ENCODE peak calls at places on chromosomes 3 and 15, in five cellular contexts. One of them, this sample, is unnamed.

GRCh38 chr3:115018694-115019093 is 128.4 kb downstream of the ZBTB20 start:
- ATAC-seq in upper lobe of left lung: no peak
- ATAC-seq in HepG2: no peak
- ATAC-seq in K562: no peak
- ATAC-seq in GM12878: no peak
- ATAC-seq in this sample: peak; percentile 75

GRCh38 chr3:13063225-13063624 is 10.0 kb downstream of the IQSEC1 start:
- ATAC-seq in upper lobe of left lung: no peak
- ATAC-seq in HepG2: no peak
- ATAC-seq in K562: no peak
- ATAC-seq in GM12878: no peak
- ATAC-seq in this sample: no peak

GRCh38 chr3:48367201-48367600 is 4.8 kb upstream of the FBXW12 start:
- ATAC-seq in upper lobe of left lung: no peak
- ATAC-seq in HepG2: peak; percentile 45
- ATAC-seq in K562: peak; percentile 90
- ATAC-seq in GM12878: no peak
- ATAC-seq in this sample: no peak

GRCh38 chr3:164486150-164486549 is 592.1 kb downstream of the SI start:
- ATAC-seq in upper lobe of left lung: no peak
- ATAC-seq in HepG2: no peak
- ATAC-seq in K562: no peak
- ATAC-seq in GM12878: no peak
- ATAC-seq in this sample: peak; percentile 77

GRCh38 chr15:26901036-26901435 is 34.2 kb downstream of the GABRA5 start:
- ATAC-seq in upper lobe of left lung: no peak
- ATAC-seq in HepG2: no peak
- ATAC-seq in K562: no peak
- ATAC-seq in GM12878: no peak
- ATAC-seq in this sample: no peak

GRCh38 chr3:9067352-9067975 is 104.2 kb upstream of the RAD18 start:
- ATAC-seq in upper lobe of left lung: peak; percentile 59
- ATAC-seq in HepG2: peak; percentile 86
- ATAC-seq in K562: peak; percentile 94
- ATAC-seq in GM12878: peak; percentile 92
- ATAC-seq in this sample: peak; percentile 65

GRCh38 chr3:71022552-71023335 is 560.8 kb downstream of the FOXP1 start:
- ATAC-seq in upper lobe of left lung: no peak
- ATAC-seq in HepG2: peak; percentile 50
- ATAC-seq in K562: no peak
- ATAC-seq in GM12878: no peak
- ATAC-seq in this sample: no peak

GRCh38 chr3:98893740-98894139 is 7.8 kb downstream of the DCBLD2 start:
- ATAC-seq in upper lobe of left lung: no peak
- ATAC-seq in HepG2: no peak
- ATAC-seq in K562: peak; percentile 59
- ATAC-seq in GM12878: no peak
- ATAC-seq in this sample: no peak

GRCh38 chr15:85604194-85604593 is 190.5 kb downstream of the KLHL25 start:
- ATAC-seq in upper lobe of left lung: no peak
- ATAC-seq in HepG2: no peak
- ATAC-seq in K562: no peak
- ATAC-seq in GM12878: no peak
- ATAC-seq in this sample: no peak

GRCh38 chr15:94125698-94126097 is 105.7 kb upstream of the MCTP2 start:
- ATAC-seq in upper lobe of left lung: no peak
- ATAC-seq in HepG2: no peak
- ATAC-seq in K562: no peak
- ATAC-seq in GM12878: no peak
- ATAC-seq in this sample: no peak

GRCh38 chr3:188345223-188345622 is 191.3 kb downstream of the LPP start:
- ATAC-seq in upper lobe of left lung: no peak
- ATAC-seq in HepG2: no peak
- ATAC-seq in K562: no peak
- ATAC-seq in GM12878: no peak
- ATAC-seq in this sample: no peak

GRCh38 chr3:122310361-122310760 is 14.7 kb upstream of the CSTA start:
- ATAC-seq in upper lobe of left lung: no peak
- ATAC-seq in HepG2: no peak
- ATAC-seq in K562: no peak
- ATAC-seq in GM12878: no peak
- ATAC-seq in this sample: no peak

GRCh38 chr15:63474810-63475316 is 29.5 kb upstream of the USP3 start:
- ATAC-seq in upper lobe of left lung: peak; percentile 60
- ATAC-seq in HepG2: peak; percentile 59
- ATAC-seq in K562: peak; percentile 36
- ATAC-seq in GM12878: peak; percentile 80
- ATAC-seq in this sample: peak; percentile 28

GRCh38 chr15:57297163-57297593 is 79.1 kb upstream of the CGNL1 start:
- ATAC-seq in upper lobe of left lung: no peak
- ATAC-seq in HepG2: peak; percentile 20
- ATAC-seq in K562: peak; percentile 40
- ATAC-seq in GM12878: no peak
- ATAC-seq in this sample: no peak

GRCh38 chr3:105856605-105857004 is 12.2 kb downstream of the CBLB start:
- ATAC-seq in upper lobe of left lung: no peak
- ATAC-seq in HepG2: no peak
- ATAC-seq in K562: no peak
- ATAC-seq in GM12878: no peak
- ATAC-seq in this sample: no peak

GRCh38 chr15:28982886-28983285 is 97.1 kb downstream of the APBA2 start:
- ATAC-seq in upper lobe of left lung: no peak
- ATAC-seq in HepG2: no peak
- ATAC-seq in K562: no peak
- ATAC-seq in GM12878: no peak
- ATAC-seq in this sample: no peak

GRCh38 chr3:125512135-125512920 is 7.7 kb downstream of the SNX4 start:
- ATAC-seq in upper lobe of left lung: no peak
- ATAC-seq in HepG2: no peak
- ATAC-seq in K562: peak; percentile 60
- ATAC-seq in GM12878: peak; percentile 74
- ATAC-seq in this sample: no peak

GRCh38 chr3:22318325-22318724 is 567.3 kb upstream of the ZNF385D start:
- ATAC-seq in upper lobe of left lung: no peak
- ATAC-seq in HepG2: no peak
- ATAC-seq in K562: no peak
- ATAC-seq in GM12878: no peak
- ATAC-seq in this sample: no peak

GRCh38 chr3:194671900-194672808 is at the start of gene LSG1:
- ATAC-seq in upper lobe of left lung: peak; percentile 97
- ATAC-seq in HepG2: peak; percentile 93
- ATAC-seq in K562: peak; percentile 98
- ATAC-seq in GM12878: peak; percentile 94
- ATAC-seq in this sample: peak; percentile 97
- TF ChIP-seq EP300 in upper lobe of left lung: peak; percentile 11
- TF ChIP-seq EP300 in HepG2: no peak
- TF ChIP-seq EP300 in K562: peak; percentile 41
- TF ChIP-seq EP300 in GM12878: no peak
- TF ChIP-seq EP300 in this sample: no peak

GRCh38 chr15:66413555-66413954 is 26.8 kb downstream of the MAP2K1 start:
- ATAC-seq in upper lobe of left lung: no peak
- ATAC-seq in HepG2: no peak
- ATAC-seq in K562: no peak
- ATAC-seq in GM12878: no peak
- ATAC-seq in this sample: no peak
- H3K4me1 ChIP-seq in upper lobe of left lung: peaks cover 32% of the 10 kb centered on the region
- H3K4me1 ChIP-seq in HepG2: peaks cover 32% of the 10 kb centered on the region
- H3K4me1 ChIP-seq in K562: peaks cover 8% of the 10 kb centered on the region
- H3K4me1 ChIP-seq in GM12878: peaks cover 28% of the 10 kb centered on the region
- H3K4me1 ChIP-seq in this sample: no peaks in the 10 kb centered on the region

DNA sequence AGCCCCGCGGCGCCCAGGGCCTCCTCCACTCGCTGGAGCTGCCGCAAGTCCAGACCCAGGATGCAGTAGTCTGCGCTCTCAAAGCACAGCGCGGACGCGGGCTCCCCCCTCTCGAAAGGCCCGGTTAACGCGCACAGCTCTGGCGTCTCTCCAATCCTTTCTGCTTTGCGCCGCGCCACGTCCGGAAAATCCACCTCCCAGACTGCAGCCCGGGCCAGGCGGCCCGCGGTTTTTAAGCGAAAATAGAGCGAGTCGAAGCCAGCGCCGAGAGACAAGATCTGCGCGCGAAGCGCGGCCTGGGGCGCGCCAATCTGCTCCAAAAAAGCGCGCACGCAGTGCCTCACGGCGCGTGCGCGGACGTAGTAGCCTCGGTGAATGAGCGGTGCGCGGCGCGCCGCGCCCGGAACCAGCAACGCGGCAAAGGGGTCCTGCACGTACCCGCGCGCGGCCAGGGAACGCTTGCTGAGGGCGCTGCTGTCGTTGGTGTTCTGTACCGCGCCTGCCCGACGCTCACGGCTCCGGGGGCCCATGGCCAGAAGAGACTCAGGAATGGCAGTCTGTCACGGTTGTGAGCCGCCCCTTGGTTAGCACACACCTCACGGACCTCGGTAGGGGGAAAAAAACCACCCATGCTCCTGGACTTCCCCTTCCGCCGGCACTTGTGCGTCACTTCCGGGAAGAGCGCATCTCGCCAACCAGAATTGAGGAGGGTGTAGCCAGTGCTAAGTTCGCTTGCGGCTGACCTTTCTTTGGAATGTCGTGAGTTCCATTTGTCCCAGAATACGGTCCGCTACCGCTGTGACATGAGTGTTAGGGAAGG is at the start of gene LCMT2:
- ATAC-seq in upper lobe of left lung: peak; percentile 97
- ATAC-seq in HepG2: peak; percentile 98
- ATAC-seq in K562: peak; percentile 94
- ATAC-seq in GM12878: peak; percentile 91
- ATAC-seq in this sample: peak; percentile 96
- TF ChIP-seq EP300 in upper lobe of left lung: no peak
- TF ChIP-seq EP300 in HepG2: no peak
- TF ChIP-seq EP300 in K562: no peak
- TF ChIP-seq EP300 in GM12878: no peak
- TF ChIP-seq EP300 in this sample: no peak

DNA sequence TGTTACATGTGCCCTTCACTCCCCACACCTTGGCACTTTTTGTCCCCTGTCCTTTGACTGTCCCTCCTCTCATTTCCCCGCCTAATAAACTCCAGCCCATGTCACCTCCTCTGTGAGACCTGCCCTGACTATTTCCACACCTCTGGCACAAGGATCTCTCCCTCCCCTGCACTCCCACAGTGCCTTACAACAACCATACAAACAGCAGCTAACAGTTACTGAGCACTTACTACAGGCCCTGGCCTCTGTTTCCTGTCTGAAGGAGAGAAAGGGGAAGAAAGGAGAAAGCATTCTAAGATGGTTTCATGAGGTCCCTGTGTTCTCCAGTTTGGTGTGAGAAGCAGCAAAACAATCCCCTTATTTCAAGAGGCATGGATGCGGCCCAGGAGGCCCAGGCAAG is 20.0 kb upstream of the TRH start:
- ATAC-seq in upper lobe of left lung: no peak
- ATAC-seq in HepG2: no peak
- ATAC-seq in K562: no peak
- ATAC-seq in GM12878: no peak
- ATAC-seq in this sample: no peak
- H3K4me1 ChIP-seq in upper lobe of left lung: no peaks in the 10 kb centered on the region
- H3K4me1 ChIP-seq in HepG2: peaks cover 5% of the 10 kb centered on the region
- H3K4me1 ChIP-seq in K562: no peaks in the 10 kb centered on the region
- H3K4me1 ChIP-seq in GM12878: no peaks in the 10 kb centered on the region
- H3K4me1 ChIP-seq in this sample: no peaks in the 10 kb centered on the region

GRCh38 chr3:40995271-40995670 is 204.0 kb upstream of the CTNNB1 start:
- ATAC-seq in upper lobe of left lung: no peak
- ATAC-seq in HepG2: no peak
- ATAC-seq in K562: no peak
- ATAC-seq in GM12878: no peak
- ATAC-seq in this sample: no peak
- TF ChIP-seq EP300 in upper lobe of left lung: no peak
- TF ChIP-seq EP300 in HepG2: no peak
- TF ChIP-seq EP300 in K562: no peak
- TF ChIP-seq EP300 in GM12878: no peak
- TF ChIP-seq EP300 in this sample: no peak

GRCh38 chr3:128271536-128272332 is 118.5 kb downstream of the EEFSEC start:
- ATAC-seq in upper lobe of left lung: no peak
- ATAC-seq in HepG2: no peak
- ATAC-seq in K562: no peak
- ATAC-seq in GM12878: no peak
- ATAC-seq in this sample: no peak

GRCh38 chr3:128275316-128276150 is 122.3 kb downstream of the EEFSEC start:
- ATAC-seq in upper lobe of left lung: no peak
- ATAC-seq in HepG2: no peak
- ATAC-seq in K562: no peak
- ATAC-seq in GM12878: no peak
- ATAC-seq in this sample: no peak

GRCh38 chr3:128274837-128275236 is 121.6 kb downstream of the EEFSEC start:
- ATAC-seq in upper lobe of left lung: no peak
- ATAC-seq in HepG2: no peak
- ATAC-seq in K562: no peak
- ATAC-seq in GM12878: no peak
- ATAC-seq in this sample: no peak

GRCh38 chr3:128273841-128274573 is 120.7 kb downstream of the EEFSEC start:
- ATAC-seq in upper lobe of left lung: no peak
- ATAC-seq in HepG2: no peak
- ATAC-seq in K562: no peak
- ATAC-seq in GM12878: no peak
- ATAC-seq in this sample: no peak

GRCh38 chr3:128273116-128273840 is 120.0 kb downstream of the EEFSEC start:
- ATAC-seq in upper lobe of left lung: no peak
- ATAC-seq in HepG2: no peak
- ATAC-seq in K562: no peak
- ATAC-seq in GM12878: no peak
- ATAC-seq in this sample: no peak
- H3K4me1 ChIP-seq in upper lobe of left lung: peaks cover 6% of the 10 kb centered on the region
- H3K4me1 ChIP-seq in HepG2: no peaks in the 10 kb centered on the region
- H3K4me1 ChIP-seq in K562: no peaks in the 10 kb centered on the region
- H3K4me1 ChIP-seq in GM12878: no peaks in the 10 kb centered on the region
- H3K4me1 ChIP-seq in this sample: no peaks in the 10 kb centered on the region

This sample was measured in gastroesophageal sphincter.